ENCODE peak calls at places on chromosome 6, in seven cellular contexts. A is T-helper 17 cell; X is thoracic aorta; J is NCI-H2107; M is ascending aorta; N is NCI-H1092; E is stimulated activated naive B cell treated with anti-CD40 and anti-IgM and Interleukin-4, amounts not matched to agents 10 μg/mL and 1 μg/mL and 100 μg/mL, for 72 hours. C is an unnamed sample.
A peak's percentile ranks its signal among the peaks of the same experiment; 100 is the strongest.

GRCh38 chr6:166415833-166416347 is 33.1 kb upstream of the MPC1 start:
- DNase-seq in A (no peak), X (no peak), J (no peak), M (no peak), N (no peak), E (no peak), C (no peak)

GRCh38 chr6:107361568-107362270 is 97.6 kb downstream of the PDSS2 start:
- DNase-seq in A (no peak), X (no peak), J (no peak), M (no peak), N (no peak), E (no peak), C (no peak)

GRCh38 chr6:93701526-93701925 is 282.2 kb upstream of the EPHA7 start:
- DNase-seq in A (no peak), X (no peak), J (no peak), M (no peak), N (no peak), E (no peak), C (no peak)

GRCh38 chr6:6856538-6857523 is 250.9 kb upstream of the RREB1 start:
- DNase-seq in A (no peak), X (no peak), J (no peak), M (peak; percentile 28), N (no peak), E (peak; percentile 80), C (no peak)

GRCh38 chr6:129634411-129635230 is 75.4 kb downstream of the ARHGAP18 start:
- DNase-seq in A (no peak), X (no peak), J (no peak), M (no peak), N (no peak), E (no peak), C (no peak)

GRCh38 chr6:31004285-31004684 is 6.0 kb upstream of the MUC22 start:
- DNase-seq in A (no peak), X (no peak), J (no peak), M (no peak), N (no peak), E (peak; percentile 7), C (no peak)

GRCh38 chr6:90859056-90859455 is 272.2 kb upstream of the MAP3K7 start:
- DNase-seq in A (no peak), X (no peak), J (no peak), M (no peak), N (no peak), E (no peak), C (no peak)

GRCh38 chr6:32666420-32667300 is at the start of gene HLA-DQB1:
- DNase-seq in A (no peak), X (no peak), J (no peak), M (no peak), N (no peak), E (peak; percentile 78), C (no peak)

GRCh38 chr6:147909645-147910044 is 401.2 kb downstream of the SAMD5 start:
- DNase-seq in A (no peak), X (no peak), J (no peak), M (no peak), N (no peak), E (no peak), C (no peak)

GRCh38 chr6:78526432-78526831 is 340.9 kb upstream of the IRAK1BP1 start:
- DNase-seq in A (no peak), X (no peak), J (no peak), M (no peak), N (no peak), E (no peak), C (no peak)

GRCh38 chr6:31940256-31940664 is 5.6 kb upstream of the CFB start:
- DNase-seq in A (no peak), X (no peak), J (no peak), M (no peak), N (no peak), E (no peak), C (no peak)

GRCh38 chr6:2188397-2188796 is 57.0 kb downstream of the GMDS start:
- DNase-seq in A (no peak), X (no peak), J (no peak), M (no peak), N (no peak), E (no peak), C (no peak)

GRCh38 chr6:145735356-145736165 is at the start of gene EPM2A:
- DNase-seq in A (peak; percentile 42), X (peak; percentile 38), J (peak; percentile 26), M (peak; percentile 50), N (peak; percentile 45), E (peak; percentile 77), C (no peak)

GRCh38 chr6:35391240-35391968 is 49.0 kb downstream of the PPARD start:
- DNase-seq in A (no peak), X (no peak), J (no peak), M (no peak), N (no peak), E (no peak), C (no peak)

GRCh38 chr6:41492261-41492891 is 53.8 kb upstream of the FOXP4 start:
- DNase-seq in A (no peak), X (no peak), J (no peak), M (no peak), N (no peak), E (no peak), C (no peak)

GRCh38 chr6:167046861-167047495 is 47.8 kb downstream of the CEP43 start:
- DNase-seq in A (no peak), X (no peak), J (no peak), M (no peak), N (no peak), E (no peak), C (no peak)

GRCh38 chr6:34575326-34575725 is 19.2 kb upstream of the SPDEF start:
- DNase-seq in A (no peak), X (no peak), J (no peak), M (no peak), N (no peak), E (no peak), C (no peak)

GRCh38 chr6:158517581-158517980 is 42.3 kb upstream of the TMEM181 start:
- DNase-seq in A (no peak), X (no peak), J (no peak), M (no peak), N (no peak), E (no peak), C (no peak)

GRCh38 chr6:163661271-163661671 is 246.8 kb downstream of the QKI start:
- DNase-seq in A (no peak), X (no peak), J (no peak), M (no peak), N (no peak), E (peak; percentile 15), C (no peak)

GRCh38 chr6:71476371-71476770 is 187.8 kb downstream of the OGFRL1 start:
- DNase-seq in A (no peak), X (no peak), J (no peak), M (no peak), N (no peak), E (no peak), C (no peak)

GRCh38 chr6:124297507-124297906 is 493.8 kb downstream of the NKAIN2 start:
- DNase-seq in A (no peak), X (no peak), J (no peak), M (no peak), N (no peak), E (no peak), C (no peak)

C was measured in Panc1.